ENCODE peak calls at places on chromosomes 5 and 9, in six cellular contexts. D, G, R, A, V and Q are unnamed samples.

GRCh38 chr5:146560205-146560812 is 44.3 kb upstream of the GPR151 start:
- DNase-seq in R (no peak), G (peak), D (no peak), V (peak), A (peak), Q (no peak)

GRCh38 chr9:138122676-138123075 is 245.1 kb downstream of the CACNA1B start:
- DNase-seq in V (no peak), R (no peak), A (no peak), G (no peak), D (no peak), Q (no peak)

GRCh38 chr9:127828262-127829031 is 25.8 kb downstream of the FPGS start:
- DNase-seq in A (peak), D (no peak), G (peak), V (peak), R (peak), Q (peak)

GRCh38 chr5:126007841-126008240 is 415.4 kb upstream of the GRAMD2B start:
- DNase-seq in G (no peak), D (no peak), R (no peak), V (no peak), A (peak), Q (no peak)

GRCh38 chr5:488744-489688 is 35.2 kb downstream of the SLC9A3 start:
- DNase-seq in G (no peak), D (no peak), R (no peak), V (no peak), A (no peak), Q (no peak)

GRCh38 chr5:65818592-65818991 is 96.6 kb downstream of the NLN start:
- DNase-seq in R (no peak), A (no peak), G (no peak), V (no peak), D (no peak), Q (no peak)

GRCh38 chr5:113278976-113279375 is 155.8 kb downstream of the TSSK1B start:
- DNase-seq in V (no peak), D (no peak), A (peak), G (no peak), R (no peak), Q (no peak)

GRCh38 chr5:122870219-122870856 is 24.9 kb downstream of the SNX24 start:
- DNase-seq in V (no peak), D (no peak), A (peak), G (no peak), R (no peak), Q (no peak)

GRCh38 chr9:137474271-137474670 is 15.1 kb upstream of the NSMF start:
- DNase-seq in G (no peak), A (no peak), D (no peak), V (no peak), R (no peak), Q (no peak)

GRCh38 chr9:124291801-124292396 is 34.1 kb downstream of the NEK6 start:
- DNase-seq in G (no peak), V (no peak), D (no peak), R (no peak), A (no peak), Q (no peak)

GRCh38 chr9:126125177-126125576 is 201.5 kb upstream of the MVB12B start:
- DNase-seq in D (no peak), G (no peak), R (no peak), A (no peak), V (no peak), Q (no peak)

GRCh38 chr9:136787690-136788400 is 3.3 kb upstream of the TMEM141 start:
- DNase-seq in R (peak), D (peak), A (peak), G (peak), V (peak), Q (no peak)

GRCh38 chr9:136762915-136763648 is 1.2 kb downstream of the LCN15 start:
- DNase-seq in R (no peak), G (no peak), A (no peak), V (peak), D (no peak), Q (peak)

GRCh38 chr9:114180701-114181582 is 25.6 kb downstream of the COL27A1 start:
- DNase-seq in A (peak), G (no peak), D (no peak), V (peak), R (no peak), Q (no peak)

GRCh38 chr5:55101556-55102276 is 730 bp upstream of the GZMA start:
- DNase-seq in R (no peak), D (no peak), G (no peak), A (no peak), V (no peak), Q (no peak)

GRCh38 chr9:115636596-115636995 is 517.0 kb upstream of the PAPPA start:
- DNase-seq in G (no peak), R (no peak), V (no peak), A (no peak), D (no peak), Q (no peak)

GRCh38 chr5:110017854-110018253 is 328.1 kb downstream of the MAN2A1 start:
- DNase-seq in R (no peak), V (no peak), D (no peak), G (no peak), A (no peak), Q (no peak)

GRCh38 chr5:149028161-149028560 is 34.7 kb downstream of the SH3TC2 start:
- DNase-seq in V (no peak), R (no peak), D (no peak), G (no peak), A (no peak), Q (no peak)

GRCh38 chr5:112006721-112007120 is 249.7 kb upstream of the NREP start:
- DNase-seq in R (no peak), G (no peak), A (peak), D (no peak), V (no peak), Q (no peak)

GRCh38 chr5:153402550-153402949 is 87.9 kb upstream of the GRIA1 start:
- DNase-seq in A (no peak), D (no peak), G (no peak), R (no peak), V (no peak), Q (no peak)

GRCh38 chr5:98341711-98342042 is 431.8 kb upstream of the RGMB start:
- DNase-seq in V (no peak), G (no peak), D (no peak), R (no peak), A (peak), Q (no peak)

GRCh38 chr5:133140311-133140710 is 88.5 kb downstream of the HSPA4 start:
- DNase-seq in R (no peak), D (no peak), A (no peak), V (no peak), G (no peak), Q (no peak)

GRCh38 chr9:28808042-28808441 is 1234.8 kb upstream of the C9orf72 start:
- DNase-seq in R (no peak), G (no peak), V (no peak), A (no peak), D (no peak), Q (no peak)

GRCh38 chr9:108191065-108191464 is 664.7 kb downstream of the ACTL7B start:
- DNase-seq in D (no peak), R (no peak), V (no peak), G (no peak), A (peak), Q (no peak)

GRCh38 chr5:156406023-156406422 is 79.1 kb downstream of the SGCD start:
- DNase-seq in A (no peak), D (no peak), V (no peak), G (no peak), R (no peak), Q (no peak)

GRCh38 chr5:136802382-136802781 is 437.0 kb upstream of the TRPC7 start:
- DNase-seq in G (peak), V (no peak), R (no peak), A (peak), D (no peak), Q (no peak)

GRCh38 chr9:127033784-127034183 is 88.7 kb downstream of the ANGPTL2 start:
- DNase-seq in D (no peak), A (peak), V (no peak), R (no peak), G (no peak), Q (no peak)